ENCODE peak calls at places on chromosomes 12 and 14, in eight cellular contexts. G is HCT116, I is PC-3, P is SK-N-SH, O is IMR-90, F is A549, W is OCI-LY7, Y is hepatocyte. U is an unnamed sample.

GRCh38 chr14:105930572-105930971 is 404.2 kb downstream of the TMEM121 start:
- DNase-seq in P (no peak), Y (no peak), W (no peak), F (no peak), I (no peak), O (no peak), G (no peak), U (no peak)

GRCh38 chr14:28365510-28365909 is 401.1 kb upstream of the FOXG1 start:
- DNase-seq in G (no peak), F (no peak), W (no peak), P (no peak), I (no peak), O (no peak), Y (no peak), U (no peak)

GRCh38 chr12:106297681-106298080 is 4.9 kb upstream of the TCP11L2 start:
- DNase-seq in I (no peak), W (peak), P (no peak), G (no peak), O (no peak), F (no peak), Y (no peak), U (no peak)

GRCh38 chr12:51907083-51907863 is at the start of gene ACVRL1:
- DNase-seq in W (no peak), P (no peak), G (no peak), I (no peak), F (no peak), Y (no peak), O (no peak), U (no peak)

GRCh38 chr12:117060236-117060926 is 38.8 kb downstream of the TESC start:
- DNase-seq in F (no peak), O (no peak), I (peak), P (no peak), G (no peak), Y (peak), W (no peak), U (no peak)

GRCh38 chr12:31618228-31619025 is 27.5 kb upstream of the DENND5B start:
- DNase-seq in F (no peak), Y (peak), P (no peak), I (no peak), W (no peak), G (no peak), O (peak), U (no peak)

GRCh38 chr12:108128221-108129016 is 669 bp upstream of the WSCD2 start:
- DNase-seq in I (no peak), F (no peak), G (no peak), Y (no peak), O (no peak), P (no peak), W (no peak), U (no peak)

GRCh38 chr12:42135264-42135814 is 9.3 kb downstream of the GXYLT1 start:
- DNase-seq in W (no peak), O (peak), G (no peak), P (no peak), F (no peak), Y (no peak), I (peak), U (no peak)

GRCh38 chr12:24595652-24596235 is 353.2 kb downstream of the BCAT1 start:
- DNase-seq in F (peak), O (peak), Y (peak), P (peak), G (no peak), W (peak), I (no peak), U (no peak)

GRCh38 chr14:71606064-71606463 is 326.2 kb upstream of the RGS6 start:
- DNase-seq in F (no peak), O (no peak), G (no peak), I (no peak), Y (no peak), P (no peak), W (no peak), U (no peak)

GRCh38 chr14:22097606-22098292 is 424.1 kb upstream of the OR4E1 start:
- DNase-seq in W (no peak), F (no peak), Y (no peak), P (no peak), O (no peak), G (no peak), I (no peak), U (no peak)

GRCh38 chr12:110109037-110109836 is 14.9 kb upstream of the IFT81 start:
- DNase-seq in I (peak), F (peak), O (peak), W (no peak), Y (peak), G (no peak), P (peak), U (no peak)

GRCh38 chr12:27974735-27975221 is 2.2 kb upstream of the PTHLH start:
- DNase-seq in I (no peak), F (no peak), P (peak), Y (no peak), O (no peak), G (no peak), W (no peak), U (no peak)

GRCh38 chr14:76104802-76105355 is 46.8 kb upstream of the GPATCH2L start:
- DNase-seq in F (no peak), O (no peak), Y (no peak), P (no peak), G (no peak), W (no peak), I (no peak), U (no peak)

GRCh38 chr14:93928184-93929047 is 1.3 kb downstream of the FAM181A start:
- DNase-seq in I (no peak), W (no peak), F (no peak), G (no peak), Y (no peak), P (no peak), O (no peak), U (no peak)

GRCh38 chr12:110698171-110698902 is 9.4 kb upstream of the HVCN1 start:
- DNase-seq in Y (peak), P (no peak), F (peak), I (peak), O (peak), W (peak), G (peak), U (peak)

GRCh38 chr12:107493135-107493494 is 192.5 kb upstream of the PWP1 start:
- DNase-seq in F (no peak), Y (no peak), P (no peak), O (no peak), G (no peak), I (no peak), W (no peak), U (no peak)

GRCh38 chr12:63857771-63858670 is 13.5 kb downstream of the SRGAP1 start:
- DNase-seq in P (no peak), G (no peak), F (peak), W (no peak), Y (no peak), O (peak), I (no peak), U (no peak)

GRCh38 chr12:25415004-25415403 is 138.1 kb downstream of the LMNTD1 start:
- DNase-seq in F (no peak), G (no peak), P (peak), W (no peak), Y (no peak), I (no peak), O (no peak), U (no peak)

GRCh38 chr14:97350415-97350814 is 553.2 kb downstream of the VRK1 start:
- DNase-seq in I (no peak), F (no peak), P (no peak), O (no peak), G (no peak), Y (no peak), W (no peak), U (no peak)

GRCh38 chr14:58151264-58151700 is 731 bp downstream of the ARMH4 start:
- DNase-seq in I (peak), Y (peak), W (no peak), F (no peak), P (peak), G (no peak), O (no peak), U (no peak)

GRCh38 chr14:52355016-52355430 is 40.9 kb downstream of the PTGER2 start:
- DNase-seq in G (no peak), W (no peak), F (peak), Y (peak), O (peak), I (peak), P (no peak), U (no peak)

GRCh38 chr12:2282321-2282720 is 229.5 kb downstream of the CACNA1C start:
- DNase-seq in P (no peak), F (no peak), I (no peak), Y (peak), G (no peak), W (no peak), O (no peak), U (no peak)
- TF ChIP-seq CTCF in P (no peak), F (no peak), I (no peak), Y (peak), G (no peak), W (no peak), O (no peak), U (no peak)

GRCh38 chr12:80469681-80470080 is 25.6 kb downstream of the PTPRQ start:
- DNase-seq in G (no peak), O (no peak), P (no peak), I (no peak), F (no peak), W (no peak), Y (no peak), U (no peak)
- H3K4me2 ChIP-seq in G (no peak), O (no peak), P (no peak), I (no peak), F (no peak), W (no peak), Y (no peak), U (no peak)

DNA sequence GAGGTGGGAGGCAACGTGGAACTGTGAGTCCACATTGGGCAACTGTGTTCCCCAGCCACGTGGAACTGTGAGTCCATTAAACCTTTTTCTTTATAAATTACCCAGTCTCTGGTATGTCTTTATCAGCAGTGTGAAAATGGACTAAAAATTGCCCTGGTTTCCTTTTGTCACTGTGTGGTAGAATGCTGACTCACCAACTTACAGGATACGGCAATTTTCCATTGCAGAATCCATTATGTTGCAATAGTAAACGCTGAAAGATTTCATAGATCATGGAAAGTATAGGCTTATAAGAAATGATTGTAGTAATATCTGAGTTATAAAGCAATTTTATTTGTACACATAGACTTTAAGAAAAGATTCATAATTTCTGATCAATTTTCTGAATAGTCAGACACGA is 93.0 kb downstream of the GTF2A1 start:
- DNase-seq in I (no peak), O (peak), G (no peak), F (no peak), Y (no peak), W (no peak), P (no peak), U (no peak)
- H3K4me3 ChIP-seq in I (no peak), O (no peak), G (no peak), F (no peak), Y (no peak), W (no peak), P (no peak), U (no peak)

GRCh38 chr14:40413146-40413545 is 980.9 kb upstream of the FBXO33 start:
- DNase-seq in G (no peak), Y (no peak), O (no peak), P (no peak), F (no peak), W (no peak), I (peak), U (no peak)

DNA sequence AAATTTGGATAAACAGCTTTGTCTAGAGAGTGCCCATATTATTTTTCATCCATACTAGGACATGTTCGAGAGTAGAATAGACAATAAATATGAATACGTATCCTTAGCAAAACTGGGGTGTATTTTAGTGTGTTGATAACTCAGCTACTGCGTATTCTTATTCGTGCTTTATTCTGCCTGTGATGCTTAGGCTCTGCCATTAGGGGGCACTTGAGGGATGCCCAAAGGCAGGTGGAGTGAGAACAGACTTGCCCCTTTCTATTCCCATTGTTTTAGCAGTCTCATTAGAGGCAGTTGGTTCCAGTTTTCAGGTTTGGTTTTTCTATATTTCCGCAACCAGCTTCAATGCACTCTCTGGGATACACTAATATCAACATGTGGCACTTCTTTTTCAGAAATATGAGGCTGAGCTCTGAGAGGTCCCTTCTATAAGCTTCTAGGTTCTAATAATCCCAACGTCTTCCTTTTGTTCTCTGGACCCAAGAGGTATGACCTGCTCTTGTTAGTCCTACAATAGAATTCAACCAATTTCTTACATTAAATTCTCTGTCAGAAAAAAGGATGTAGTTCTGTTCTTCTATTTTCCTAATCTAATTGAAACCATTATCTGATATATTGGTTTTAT is 985.7 kb upstream of the FBXO33 start:
- DNase-seq in Y (peak), F (peak), P (peak), I (peak), W (peak), G (peak), O (no peak), U (peak)
- TF ChIP-seq CTCF in Y (peak), F (peak), P (peak), I (peak), W (peak), G (peak), O (no peak), U (peak)

GRCh38 chr14:104591031-104591430 is 11.5 kb downstream of the C14orf180 start:
- DNase-seq in Y (no peak), W (no peak), F (no peak), I (no peak), G (no peak), O (no peak), P (no peak), U (no peak)

GRCh38 chr14:104589338-104590195 is 10.0 kb downstream of the C14orf180 start:
- DNase-seq in W (no peak), F (no peak), Y (no peak), G (no peak), P (peak), I (no peak), O (no peak), U (no peak)

GRCh38 chr14:104591506-104592291 is 12.1 kb downstream of the C14orf180 start:
- DNase-seq in O (no peak), Y (no peak), F (no peak), G (no peak), P (no peak), W (no peak), I (no peak), U (no peak)

GRCh38 chr14:104592292-104592672 is 12.3 kb downstream of the TMEM179 start:
- DNase-seq in W (no peak), F (no peak), Y (no peak), O (no peak), P (no peak), I (no peak), G (no peak), U (no peak)

GRCh38 chr14:104590240-104590965 is 10.8 kb downstream of the C14orf180 start:
- DNase-seq in W (no peak), P (no peak), F (no peak), Y (no peak), I (no peak), G (no peak), O (no peak), U (no peak)
- H3K4me2 ChIP-seq in W (no peak), P (peak), F (no peak), Y (no peak), I (peak), G (no peak), O (peak), U (no peak)

GRCh38 chr12:124173692-124174091 is 121.2 kb upstream of the RFLNA start:
- DNase-seq in Y (no peak), W (no peak), G (no peak), P (no peak), I (no peak), O (no peak), F (no peak), U (no peak)
- H3K4me3 ChIP-seq in Y (no peak), W (no peak), G (no peak), P (no peak), I (no peak), O (no peak), F (no peak), U (no peak)

DNA sequence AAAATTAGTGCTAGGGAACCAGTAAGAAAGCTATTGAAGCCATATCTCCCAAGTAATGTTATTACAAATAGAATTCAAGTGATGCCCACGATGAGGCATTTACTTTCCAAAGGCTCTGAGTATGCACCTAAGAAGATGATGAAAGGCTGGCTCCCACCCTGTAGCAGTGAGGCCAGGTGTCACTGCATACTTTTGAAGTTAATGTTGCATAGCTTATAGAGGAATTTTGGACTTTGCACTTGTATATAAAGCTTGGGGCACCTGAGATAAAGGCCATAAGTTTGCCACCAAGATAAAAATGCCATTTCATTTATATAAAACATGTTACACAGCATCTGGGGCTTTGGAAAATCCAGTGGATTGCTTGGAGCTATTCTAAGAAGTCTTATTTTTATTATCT is 96.2 kb downstream of the PTPRB start:
- DNase-seq in G (no peak), P (no peak), F (no peak), W (no peak), Y (no peak), I (no peak), O (no peak), U (no peak)
- TF ChIP-seq CTCF in G (no peak), P (no peak), F (no peak), W (no peak), Y (no peak), I (no peak), O (no peak), U (no peak)

GRCh38 chr14:60215127-60215444 is 33.9 kb upstream of the PPM1A start:
- DNase-seq in Y (no peak), W (no peak), O (no peak), P (no peak), I (no peak), G (no peak), F (no peak), U (no peak)
- H3K4me2 ChIP-seq in Y (no peak), W (no peak), O (no peak), P (no peak), I (no peak), G (no peak), F (no peak), U (no peak)